ENCODE peak calls at places on chromosomes 2 and 18, in ten cellular contexts. F is esophagus squamous epithelium; P is psoas muscle; Z is IMR-90; Q is lower lobe of right lung; G is CD8-positive, alpha-beta T cell; B is suprapubic skin; E is left ventricle myocardium inferior; I is transverse colon; W is A549. S is an unnamed sample.

GRCh38 chr2:239937866-239938640 is 87.1 kb downstream of the NDUFA10 start:
- DNase-seq in F (no peak), P (peak), Z (no peak), Q (peak), G (no peak), B (peak), E (peak), I (no peak), W (no peak), S (peak)

GRCh38 chr2:217857624-217858506 is 144.9 kb downstream of the TNS1 start:
- DNase-seq in F (no peak), P (peak), Z (no peak), Q (no peak), G (no peak), B (no peak), E (peak), I (no peak), W (no peak), S (peak)

GRCh38 chr2:197461073-197461472 is 7.7 kb downstream of the COQ10B start:
- DNase-seq in F (no peak), P (no peak), Z (peak), Q (no peak), G (no peak), B (no peak), E (no peak), I (no peak), W (no peak), S (no peak)

GRCh38 chr2:80548469-80548868 is 243.9 kb upstream of the LRRTM1 start:
- DNase-seq in F (no peak), P (no peak), Z (no peak), Q (no peak), G (no peak), B (no peak), E (peak), I (no peak), W (no peak), S (no peak)

GRCh38 chr2:6506311-6507258 is 359.1 kb downstream of the CMPK2 start:
- DNase-seq in F (no peak), P (no peak), Z (peak), Q (no peak), G (no peak), B (no peak), E (no peak), I (peak), W (no peak), S (no peak)

GRCh38 chr2:45241061-45241561 is 231.9 kb upstream of the SIX2 start:
- DNase-seq in F (no peak), P (no peak), Z (peak), Q (no peak), G (no peak), B (no peak), E (no peak), I (no peak), W (no peak), S (no peak)

GRCh38 chr18:63725682-63726480 is 23.1 kb downstream of the SERPINB11 start:
- DNase-seq in F (no peak), P (no peak), Z (no peak), Q (no peak), G (no peak), B (no peak), E (no peak), I (no peak), W (no peak), S (no peak)

GRCh38 chr2:183126635-183127034 is 2.4 kb downstream of the NUP35 start:
- DNase-seq in F (no peak), P (no peak), Z (no peak), Q (no peak), G (no peak), B (no peak), E (no peak), I (no peak), W (no peak), S (no peak)

GRCh38 chr2:102129956-102130650 is 12.4 kb upstream of the IL1R1 start:
- DNase-seq in F (no peak), P (no peak), Z (no peak), Q (no peak), G (no peak), B (no peak), E (no peak), I (no peak), W (no peak), S (no peak)

GRCh38 chr2:191635333-191636234 is 42.4 kb upstream of the NABP1 start:
- DNase-seq in F (no peak), P (no peak), Z (peak), Q (no peak), G (no peak), B (no peak), E (no peak), I (no peak), W (no peak), S (no peak)

GRCh38 chr2:229780856-229781773 is 66.8 kb upstream of the DNER start:
- DNase-seq in F (no peak), P (no peak), Z (peak), Q (no peak), G (no peak), B (no peak), E (no peak), I (no peak), W (peak), S (no peak)

GRCh38 chr2:241565413-241565812 is 6.9 kb downstream of the BOK start:
- DNase-seq in F (no peak), P (no peak), Z (no peak), Q (peak), G (no peak), B (no peak), E (no peak), I (no peak), W (no peak), S (no peak)

GRCh38 chr2:26412091-26412673 is 10.5 kb downstream of the DRC1 start:
- DNase-seq in F (no peak), P (no peak), Z (no peak), Q (no peak), G (no peak), B (no peak), E (no peak), I (no peak), W (peak), S (no peak)

GRCh38 chr2:26410764-26411243 is 9.1 kb downstream of the DRC1 start:
- DNase-seq in F (no peak), P (no peak), Z (no peak), Q (no peak), G (no peak), B (no peak), E (no peak), I (no peak), W (no peak), S (no peak)

GRCh38 chr2:26407517-26407916 is 5.8 kb downstream of the DRC1 start:
- DNase-seq in F (no peak), P (no peak), Z (no peak), Q (no peak), G (no peak), B (no peak), E (no peak), I (no peak), W (no peak), S (no peak)

GRCh38 chr2:26411419-26411818 is 9.7 kb downstream of the DRC1 start:
- DNase-seq in F (no peak), P (no peak), Z (no peak), Q (no peak), G (no peak), B (no peak), E (no peak), I (no peak), W (no peak), S (no peak)

GRCh38 chr2:26409785-26410184 is 8.1 kb downstream of the DRC1 start:
- DNase-seq in F (no peak), P (no peak), Z (no peak), Q (no peak), G (no peak), B (no peak), E (no peak), I (no peak), W (no peak), S (no peak)
- H3K4me3 ChIP-seq in F (no peak), P (no peak), Z (no peak), Q (no peak), G (no peak), B (no peak), E (no peak), I (no peak), W (no peak), S (no peak)

GRCh38 chr18:48949051-48949605 is 1.6 kb downstream of the SMAD7 start:
- DNase-seq in F (no peak), P (peak), Z (no peak), Q (peak), G (no peak), B (no peak), E (no peak), I (peak), W (no peak), S (no peak)

GRCh38 chr18:48947102-48947501 is 3.7 kb downstream of the SMAD7 start:
- DNase-seq in F (no peak), P (no peak), Z (no peak), Q (no peak), G (no peak), B (no peak), E (no peak), I (no peak), W (no peak), S (no peak)

GRCh38 chr18:48947583-48947982 is 3.2 kb downstream of the SMAD7 start:
- DNase-seq in F (no peak), P (peak), Z (no peak), Q (no peak), G (no peak), B (no peak), E (peak), I (no peak), W (no peak), S (no peak)

GRCh38 chr18:48949606-48950535 is 894 bp downstream of the SMAD7 start:
- DNase-seq in F (no peak), P (peak), Z (peak), Q (peak), G (no peak), B (no peak), E (no peak), I (peak), W (no peak), S (no peak)

GRCh38 chr18:48948112-48949050 is 2.4 kb downstream of the SMAD7 start:
- DNase-seq in F (no peak), P (peak), Z (peak), Q (peak), G (no peak), B (no peak), E (no peak), I (peak), W (no peak), S (no peak)
- TF ChIP-seq CTCF in F (no peak), P (no peak), Z (peak), Q (peak), G (no peak), B (no peak), E (peak), I (no peak), W (no peak), S (no peak)

DNA sequence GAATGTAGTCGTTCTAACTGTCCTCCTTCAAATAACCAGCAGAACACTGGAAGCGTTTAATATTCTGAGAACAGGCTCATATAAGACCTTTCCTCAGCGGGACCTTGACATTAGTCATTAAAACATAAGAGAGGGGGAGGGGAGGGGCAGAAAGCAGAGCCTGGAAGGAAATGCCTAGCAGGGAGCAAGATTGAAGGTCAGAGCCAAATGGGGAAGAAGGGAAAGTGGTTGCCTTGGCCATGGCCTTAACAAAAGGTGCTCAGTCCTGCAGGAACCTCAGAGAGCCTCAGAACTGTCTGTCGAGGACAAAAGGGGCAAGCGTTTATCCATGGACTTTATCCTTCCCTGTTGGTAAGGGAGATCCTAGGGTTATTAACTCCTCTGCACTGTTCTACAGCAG is 851 bp upstream of the PLA2R1 start:
- DNase-seq in F (no peak), P (no peak), Z (no peak), Q (no peak), G (no peak), B (no peak), E (no peak), I (no peak), W (no peak), S (no peak)
- H3K4me3 ChIP-seq in F (no peak), P (peak), Z (no peak), Q (peak), G (no peak), B (peak), E (peak), I (peak), W (peak), S (no peak)

GRCh38 chr2:216142540-216142939 is 33.4 kb downstream of the XRCC5 start:
- DNase-seq in F (no peak), P (no peak), Z (peak), Q (no peak), G (no peak), B (no peak), E (no peak), I (no peak), W (no peak), S (no peak)
- TF ChIP-seq CTCF in F (no peak), P (no peak), Z (no peak), Q (no peak), G (no peak), B (no peak), E (no peak), I (no peak), W (no peak), S (no peak)

GRCh38 chr2:74513605-74514367 is 464 bp upstream of the TLX2 start:
- DNase-seq in F (no peak), P (no peak), Z (no peak), Q (no peak), G (no peak), B (no peak), E (no peak), I (no peak), W (no peak), S (no peak)
- H3K4me3 ChIP-seq in F (no peak), P (no peak), Z (no peak), Q (no peak), G (no peak), B (peak), E (peak), I (no peak), W (peak), S (no peak)

DNA sequence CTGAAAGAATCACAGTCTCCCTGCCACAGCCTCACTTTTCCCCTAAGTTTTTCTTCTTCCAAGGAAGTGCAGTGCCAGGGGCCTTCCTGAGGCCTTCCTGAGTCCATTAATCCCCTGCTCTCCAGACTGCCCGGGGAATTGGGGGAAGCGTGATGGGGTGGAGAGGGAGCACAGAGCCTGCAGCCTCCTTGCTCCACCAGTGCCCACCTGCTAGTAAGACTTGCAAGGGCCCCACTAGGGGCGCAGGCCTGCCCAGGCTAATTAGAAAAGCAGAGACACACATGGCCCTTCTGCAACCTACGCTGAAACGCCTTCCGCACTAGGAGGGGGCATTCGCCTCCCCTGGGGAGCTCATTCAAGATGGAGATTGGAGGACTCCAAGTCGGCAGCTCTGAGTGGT is 110.6 kb downstream of the MRO start:
- DNase-seq in F (no peak), P (no peak), Z (no peak), Q (no peak), G (no peak), B (no peak), E (no peak), I (no peak), W (no peak), S (no peak)
- TF ChIP-seq CTCF in F (no peak), P (no peak), Z (no peak), Q (no peak), G (no peak), B (no peak), E (no peak), I (no peak), W (no peak), S (no peak)

DNA sequence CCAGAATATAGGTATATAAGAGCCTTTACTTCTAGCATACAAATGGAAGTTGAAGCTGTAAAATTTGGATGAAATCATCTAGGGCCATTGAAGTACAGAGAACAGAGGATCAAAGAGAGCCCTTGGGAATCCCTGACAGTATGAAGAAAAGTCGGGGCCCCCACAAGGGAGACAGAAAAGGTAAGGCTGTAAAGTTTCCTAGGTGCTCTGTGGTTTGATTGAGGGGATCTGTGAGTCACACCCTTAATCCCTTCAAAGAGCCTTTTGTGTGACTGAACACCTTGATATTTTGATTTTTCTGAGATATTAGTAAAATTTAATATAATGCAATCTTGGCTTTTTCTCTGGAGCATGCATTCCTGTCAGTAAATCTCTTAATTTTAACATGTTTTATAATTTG is 961.7 kb upstream of the TMEFF2 start:
- DNase-seq in F (no peak), P (no peak), Z (no peak), Q (no peak), G (no peak), B (no peak), E (no peak), I (no peak), W (no peak), S (no peak)
- H3K4me3 ChIP-seq in F (no peak), P (no peak), Z (no peak), Q (no peak), G (no peak), B (no peak), E (no peak), I (no peak), W (no peak), S (no peak)

DNA sequence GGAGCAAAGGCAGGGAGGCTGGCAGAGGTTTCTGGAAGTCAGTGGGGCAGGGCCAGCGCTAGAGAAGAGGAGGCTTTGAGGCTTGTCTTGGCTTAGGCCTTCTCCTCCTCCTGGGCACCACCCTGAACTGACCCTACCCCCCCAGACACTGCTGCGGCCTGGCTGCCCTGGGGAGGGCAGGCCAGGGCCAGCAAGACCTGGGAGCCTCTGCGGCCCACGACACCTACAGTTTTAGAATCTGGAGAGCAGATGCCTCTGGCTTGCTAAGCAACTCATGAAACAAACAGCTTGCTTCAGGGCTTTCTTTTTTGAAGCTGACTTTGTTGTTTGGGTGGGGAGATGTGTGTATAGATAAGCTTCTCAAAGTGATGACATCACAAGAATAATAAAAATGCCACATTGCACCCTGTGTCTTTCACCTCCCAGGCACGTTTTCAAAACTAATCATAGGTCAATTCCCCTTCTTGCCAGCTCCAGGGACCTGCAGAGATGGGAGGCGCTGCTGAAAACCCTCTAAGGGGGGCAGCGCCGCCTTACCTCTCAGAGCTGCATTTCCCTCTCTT is 46.2 kb upstream of the SMAD7 start:
- DNase-seq in F (no peak), P (peak), Z (peak), Q (peak), G (no peak), B (no peak), E (no peak), I (no peak), W (peak), S (no peak)
- TF ChIP-seq CTCF in F (no peak), P (no peak), Z (no peak), Q (no peak), G (no peak), B (no peak), E (no peak), I (no peak), W (no peak), S (no peak)

GRCh38 chr2:11376071-11376470 is 31.6 kb upstream of the ROCK2 start:
- DNase-seq in F (no peak), P (no peak), Z (no peak), Q (no peak), G (no peak), B (no peak), E (no peak), I (no peak), W (no peak), S (no peak)
- H3K4me3 ChIP-seq in F (no peak), P (no peak), Z (no peak), Q (no peak), G (no peak), B (no peak), E (no peak), I (no peak), W (no peak), S (no peak)

S was measured in gastrocnemius medialis.